ENCODE peak calls at places on chromosomes 13 and 19, in five cellular contexts. M is MM.1S, C is HCT116, Q is mesendoderm, T is H9. A is an unnamed sample.
A peak's percentile ranks its signal among the peaks of the same experiment; 100 is the strongest.

GRCh38 chr19:16367269-16367683 is 42.6 kb downstream of the KLF2 start:
- DNase-seq in C (no peak), T (no peak), M (peak; percentile 90), Q (no peak), A (peak; percentile 61)

GRCh38 chr13:32330438-32330837 is 15.1 kb downstream of the BRCA2 start:
- DNase-seq in C (no peak), Q (no peak), M (no peak), T (no peak), A (no peak)

GRCh38 chr19:13981467-13981866 is 24.7 kb downstream of the RFX1 start:
- DNase-seq in C (no peak), Q (no peak), T (no peak), M (no peak), A (peak; percentile 90)

GRCh38 chr13:57948884-57949283 is 317.3 kb downstream of the PCDH17 start:
- DNase-seq in M (no peak), T (no peak), C (no peak), Q (no peak), A (no peak)

GRCh38 chr19:38869160-38869835 is 8.8 kb downstream of the RINL start:
- DNase-seq in M (no peak), T (peak; percentile 46), C (no peak), Q (peak; percentile 11), A (peak; percentile 86)

GRCh38 chr13:110116072-110116487 is 190.9 kb downstream of the COL4A1 start:
- DNase-seq in T (peak; percentile 82), M (no peak), Q (peak; percentile 77), C (peak; percentile 51), A (peak; percentile 95)

GRCh38 chr13:61779456-61779855 is 363.8 kb upstream of the PCDH20 start:
- DNase-seq in C (no peak), Q (peak; percentile 78), M (no peak), T (no peak), A (no peak)

GRCh38 chr13:110856941-110857835 is 57.7 kb downstream of the ANKRD10 start:
- DNase-seq in M (peak; percentile 68), C (no peak), Q (no peak), T (no peak), A (no peak)

GRCh38 chr19:42193706-42194105 is 23.8 kb downstream of the DEDD2 start:
- DNase-seq in Q (no peak), M (no peak), C (no peak), T (no peak), A (peak; percentile 86)

GRCh38 chr19:10713317-10713716 is 4.6 kb upstream of the DNM2 start:
- DNase-seq in C (no peak), Q (no peak), M (no peak), T (no peak), A (peak; percentile 26)

GRCh38 chr13:22110368-22110767 is 439.5 kb downstream of the FGF9 start:
- DNase-seq in M (no peak), Q (no peak), C (no peak), T (no peak), A (no peak)

GRCh38 chr19:41606215-41606837 is 20.5 kb downstream of the CEACAM4 start:
- DNase-seq in M (no peak), Q (no peak), C (no peak), T (no peak), A (no peak)

GRCh38 chr19:55353356-55353802 is 1.1 kb downstream of the COX6B2 start:
- DNase-seq in C (no peak), M (no peak), T (no peak), Q (no peak), A (peak; percentile 91)

GRCh38 chr19:23312515-23312914 is 62.3 kb upstream of the ZNF724 start:
- DNase-seq in C (no peak), Q (no peak), T (no peak), M (no peak), A (no peak)

GRCh38 chr13:111667757-111668156 is 347.3 kb downstream of the TEX29 start:
- DNase-seq in C (no peak), M (no peak), Q (no peak), T (peak; percentile 3), A (no peak)

GRCh38 chr13:73388586-73388985 is 329.8 kb downstream of the KLF5 start:
- DNase-seq in Q (no peak), T (no peak), C (no peak), M (no peak), A (no peak)

GRCh38 chr13:110641055-110642015 is 26.0 kb downstream of the NAXD start:
- DNase-seq in Q (no peak), C (no peak), M (no peak), T (no peak), A (no peak)

GRCh38 chr19:15294591-15294990 is 37.7 kb downstream of the BRD4 start:
- DNase-seq in Q (no peak), C (no peak), M (no peak), T (no peak), A (no peak)

GRCh38 chr13:71867101-71867814 is at the start of gene DACH1:
- DNase-seq in Q (peak; percentile 85), M (peak; percentile 51), C (no peak), T (peak; percentile 62), A (peak; percentile 77)
- H3K27ac ChIP-seq in Q (no peak within 1 kb of the TSS), M (no peak within 1 kb of the TSS), C (no peak within 1 kb of the TSS), T (no peak within 1 kb of the TSS), A (no peak within 1 kb of the TSS)

GRCh38 chr19:17727843-17728242 is 8.6 kb downstream of the MAP1S start:
- DNase-seq in T (no peak), Q (no peak), M (no peak), C (no peak), A (peak; percentile 27)

GRCh38 chr19:17724655-17725054 is 5.4 kb downstream of the MAP1S start:
- DNase-seq in M (no peak), Q (no peak), C (no peak), T (no peak), A (peak; percentile 47)

GRCh38 chr19:17725422-17726078 is 6.3 kb downstream of the MAP1S start:
- DNase-seq in Q (no peak), T (peak; percentile 72), C (no peak), M (no peak), A (peak; percentile 79)

GRCh38 chr19:17726136-17726741 is 7.0 kb downstream of the MAP1S start:
- DNase-seq in C (no peak), T (no peak), Q (no peak), M (no peak), A (peak; percentile 46)

GRCh38 chr19:17726914-17727773 is 7.9 kb downstream of the MAP1S start:
- DNase-seq in T (no peak), M (no peak), C (no peak), Q (no peak), A (peak; percentile 60)
- H3K79me2 ChIP-seq in T (no peaks in the 10 kb centered on the region), M (no peaks in the 10 kb centered on the region), C (peaks cover 50% of the 10 kb centered on the region), Q (peaks cover 5% of the 10 kb centered on the region), A (peaks cover 63% of the 10 kb centered on the region)

GRCh38 chr19:2766594-2767372 is 16.3 kb downstream of the SGTA start:
- DNase-seq in Q (no peak), T (no peak), M (no peak), C (no peak), A (peak; percentile 58)

GRCh38 chr19:2765376-2765775 is 17.7 kb downstream of the SGTA start:
- DNase-seq in M (no peak), Q (no peak), C (no peak), T (no peak), A (peak; percentile 22)

GRCh38 chr19:2769218-2769617 is 13.9 kb downstream of the SGTA start:
- DNase-seq in M (no peak), Q (no peak), C (no peak), T (no peak), A (no peak)

GRCh38 chr19:2768365-2769132 is 14.5 kb downstream of the SGTA start:
- DNase-seq in M (no peak), T (no peak), Q (no peak), C (no peak), A (peak; percentile 38)

GRCh38 chr19:2767688-2768087 is 15.4 kb downstream of the SGTA start:
- DNase-seq in T (no peak), M (no peak), Q (no peak), C (no peak), A (peak; percentile 62)
- H3K27ac ChIP-seq in T (no peak overlapping the region), M (no peak overlapping the region), Q (no peak overlapping the region), C (no peak overlapping the region), A (no peak overlapping the region)

GRCh38 chr19:36058481-36059179 is 3.9 kb downstream of the WDR62 start:
- DNase-seq in Q (no peak), T (no peak), C (no peak), M (no peak), A (no peak)
- H3K79me2 ChIP-seq in Q (peaks cover 21% of the 10 kb centered on the region), T (peaks cover 2% of the 10 kb centered on the region), C (peaks cover 33% of the 10 kb centered on the region), M (peaks cover 66% of the 10 kb centered on the region), A (peaks cover 37% of the 10 kb centered on the region)